ENCODE peak calls at places on chromosomes 4 and X, in six cellular contexts. One of them, this sample, is unnamed.

GRCh38 chrX:153445856-153446635 is at the start of gene TREX2:
- DNase-seq in psoas muscle: no peak
- DNase-seq in endodermal cell: no peak
- DNase-seq in tibial nerve: no peak
- DNase-seq in lung: no peak
- DNase-seq in mammary epithelial cell: no peak
- DNase-seq in this sample: no peak

GRCh38 chr4:55444822-55445221 is 49.1 kb downstream of the TMEM165 start:
- DNase-seq in psoas muscle: no peak
- DNase-seq in endodermal cell: no peak
- DNase-seq in tibial nerve: no peak
- DNase-seq in lung: no peak
- DNase-seq in mammary epithelial cell: no peak
- DNase-seq in this sample: no peak

GRCh38 chr4:78059524-78059889 is 2.4 kb downstream of the FRAS1 start:
- DNase-seq in psoas muscle: peak; percentile 19
- DNase-seq in endodermal cell: peak; percentile 88
- DNase-seq in tibial nerve: peak; percentile 41
- DNase-seq in lung: peak; percentile 57
- DNase-seq in mammary epithelial cell: peak; percentile 68
- DNase-seq in this sample: no peak

GRCh38 chr4:94063084-94063483 is 144.6 kb upstream of the SMARCAD1 start:
- DNase-seq in psoas muscle: no peak
- DNase-seq in endodermal cell: no peak
- DNase-seq in tibial nerve: no peak
- DNase-seq in lung: no peak
- DNase-seq in mammary epithelial cell: no peak
- DNase-seq in this sample: no peak

GRCh38 chr4:5041609-5042234 is 9.6 kb upstream of the STK32B start:
- DNase-seq in psoas muscle: no peak
- DNase-seq in endodermal cell: no peak
- DNase-seq in tibial nerve: no peak
- DNase-seq in lung: no peak
- DNase-seq in mammary epithelial cell: no peak
- DNase-seq in this sample: no peak

GRCh38 chr4:123599061-123599919 is 202.7 kb downstream of the SPRY1 start:
- DNase-seq in psoas muscle: no peak
- DNase-seq in endodermal cell: no peak
- DNase-seq in tibial nerve: peak; percentile 12
- DNase-seq in lung: no peak
- DNase-seq in mammary epithelial cell: peak; percentile 61
- DNase-seq in this sample: no peak

GRCh38 chr4:111435986-111436744 is 709.1 kb upstream of the FAM241A start:
- DNase-seq in psoas muscle: no peak
- DNase-seq in endodermal cell: no peak
- DNase-seq in tibial nerve: no peak
- DNase-seq in lung: no peak
- DNase-seq in mammary epithelial cell: no peak
- DNase-seq in this sample: no peak

GRCh38 chr4:89434364-89434988 is 126.9 kb upstream of the GPRIN3 start:
- DNase-seq in psoas muscle: no peak
- DNase-seq in endodermal cell: no peak
- DNase-seq in tibial nerve: no peak
- DNase-seq in lung: no peak
- DNase-seq in mammary epithelial cell: peak; percentile 24
- DNase-seq in this sample: no peak

GRCh38 chrX:124594017-124594651 is 247.8 kb downstream of the SH2D1A start:
- DNase-seq in psoas muscle: no peak
- DNase-seq in endodermal cell: no peak
- DNase-seq in tibial nerve: no peak
- DNase-seq in lung: no peak
- DNase-seq in mammary epithelial cell: peak; percentile 10
- DNase-seq in this sample: no peak

GRCh38 chr4:169231647-169232262 is 39.0 kb downstream of the SH3RF1 start:
- DNase-seq in psoas muscle: no peak
- DNase-seq in endodermal cell: no peak
- DNase-seq in tibial nerve: no peak
- DNase-seq in lung: no peak
- DNase-seq in mammary epithelial cell: peak; percentile 89
- DNase-seq in this sample: no peak

GRCh38 chrX:15524417-15524816 is 23.8 kb downstream of the BMX start:
- DNase-seq in psoas muscle: no peak
- DNase-seq in endodermal cell: no peak
- DNase-seq in tibial nerve: no peak
- DNase-seq in lung: no peak
- DNase-seq in mammary epithelial cell: peak; percentile 39
- DNase-seq in this sample: no peak

GRCh38 chrX:136867518-136867917 is 13.0 kb downstream of the RBMX start:
- DNase-seq in psoas muscle: no peak
- DNase-seq in endodermal cell: no peak
- DNase-seq in tibial nerve: no peak
- DNase-seq in lung: no peak
- DNase-seq in mammary epithelial cell: no peak
- DNase-seq in this sample: no peak

GRCh38 chr4:13427599-13428325 is 56.4 kb downstream of the RAB28 start:
- DNase-seq in psoas muscle: no peak
- DNase-seq in endodermal cell: peak; percentile 53
- DNase-seq in tibial nerve: no peak
- DNase-seq in lung: no peak
- DNase-seq in mammary epithelial cell: peak; percentile 65
- DNase-seq in this sample: no peak

GRCh38 chrX:125203737-125204578 is 115.7 kb upstream of the TEX13C start:
- DNase-seq in psoas muscle: peak; percentile 31
- DNase-seq in endodermal cell: peak; percentile 75
- DNase-seq in tibial nerve: no peak
- DNase-seq in lung: no peak
- DNase-seq in mammary epithelial cell: peak; percentile 1
- DNase-seq in this sample: peak; percentile 66

GRCh38 chrX:67922950-67923349 is 379.1 kb downstream of the AR start:
- DNase-seq in psoas muscle: no peak
- DNase-seq in endodermal cell: no peak
- DNase-seq in tibial nerve: no peak
- DNase-seq in lung: no peak
- DNase-seq in mammary epithelial cell: no peak
- DNase-seq in this sample: no peak

GRCh38 chr4:176156656-176157055 is 38.7 kb downstream of the SPATA4 start:
- DNase-seq in psoas muscle: no peak
- DNase-seq in endodermal cell: no peak
- DNase-seq in tibial nerve: no peak
- DNase-seq in lung: no peak
- DNase-seq in mammary epithelial cell: no peak
- DNase-seq in this sample: no peak

GRCh38 chrX:37060999-37061398 is 52.8 kb downstream of the FAM47C start:
- DNase-seq in psoas muscle: no peak
- DNase-seq in endodermal cell: peak; percentile 66
- DNase-seq in tibial nerve: no peak
- DNase-seq in lung: no peak
- DNase-seq in mammary epithelial cell: peak; percentile 46
- DNase-seq in this sample: no peak

GRCh38 chr4:73895201-73896177 is 26.3 kb downstream of the CXCL1 start:
- DNase-seq in psoas muscle: no peak
- DNase-seq in endodermal cell: no peak
- DNase-seq in tibial nerve: no peak
- DNase-seq in lung: no peak
- DNase-seq in mammary epithelial cell: no peak
- DNase-seq in this sample: no peak

GRCh38 chrX:46574337-46574940 is 874 bp downstream of the CHST7 start:
- DNase-seq in psoas muscle: peak; percentile 27
- DNase-seq in endodermal cell: peak; percentile 67
- DNase-seq in tibial nerve: no peak
- DNase-seq in lung: no peak
- DNase-seq in mammary epithelial cell: peak; percentile 34
- DNase-seq in this sample: no peak

GRCh38 chrX:44842555-44843317 is 1.1 kb upstream of the DUSP21 start:
- DNase-seq in psoas muscle: no peak
- DNase-seq in endodermal cell: no peak
- DNase-seq in tibial nerve: no peak
- DNase-seq in lung: no peak
- DNase-seq in mammary epithelial cell: peak; percentile 29
- DNase-seq in this sample: no peak

GRCh38 chr4:133151681-133152329 is 2.7 kb downstream of the PCDH10 start:
- DNase-seq in psoas muscle: no peak
- DNase-seq in endodermal cell: peak; percentile 87
- DNase-seq in tibial nerve: no peak
- DNase-seq in lung: no peak
- DNase-seq in mammary epithelial cell: no peak
- DNase-seq in this sample: no peak

GRCh38 chr4:60116592-60116991 is 1083.5 kb upstream of the ADGRL3 start:
- DNase-seq in psoas muscle: no peak
- DNase-seq in endodermal cell: no peak
- DNase-seq in tibial nerve: no peak
- DNase-seq in lung: no peak
- DNase-seq in mammary epithelial cell: no peak
- DNase-seq in this sample: no peak

GRCh38 chr4:2805712-2806391 is 13.0 kb downstream of the SH3BP2 start:
- DNase-seq in psoas muscle: peak; percentile 57
- DNase-seq in endodermal cell: no peak
- DNase-seq in tibial nerve: peak; percentile 42
- DNase-seq in lung: peak; percentile 84
- DNase-seq in mammary epithelial cell: no peak
- DNase-seq in this sample: no peak
- H3K4me1 ChIP-seq in psoas muscle: peaks cover 53% of the 10 kb centered on the region
- H3K4me1 ChIP-seq in endodermal cell: no peaks in the 10 kb centered on the region
- H3K4me1 ChIP-seq in tibial nerve: peaks cover 91% of the 10 kb centered on the region
- H3K4me1 ChIP-seq in lung: peaks cover 22% of the 10 kb centered on the region
- H3K4me1 ChIP-seq in mammary epithelial cell: peaks cover 8% of the 10 kb centered on the region
- H3K4me1 ChIP-seq in this sample: peaks cover 7% of the 10 kb centered on the region

DNA sequence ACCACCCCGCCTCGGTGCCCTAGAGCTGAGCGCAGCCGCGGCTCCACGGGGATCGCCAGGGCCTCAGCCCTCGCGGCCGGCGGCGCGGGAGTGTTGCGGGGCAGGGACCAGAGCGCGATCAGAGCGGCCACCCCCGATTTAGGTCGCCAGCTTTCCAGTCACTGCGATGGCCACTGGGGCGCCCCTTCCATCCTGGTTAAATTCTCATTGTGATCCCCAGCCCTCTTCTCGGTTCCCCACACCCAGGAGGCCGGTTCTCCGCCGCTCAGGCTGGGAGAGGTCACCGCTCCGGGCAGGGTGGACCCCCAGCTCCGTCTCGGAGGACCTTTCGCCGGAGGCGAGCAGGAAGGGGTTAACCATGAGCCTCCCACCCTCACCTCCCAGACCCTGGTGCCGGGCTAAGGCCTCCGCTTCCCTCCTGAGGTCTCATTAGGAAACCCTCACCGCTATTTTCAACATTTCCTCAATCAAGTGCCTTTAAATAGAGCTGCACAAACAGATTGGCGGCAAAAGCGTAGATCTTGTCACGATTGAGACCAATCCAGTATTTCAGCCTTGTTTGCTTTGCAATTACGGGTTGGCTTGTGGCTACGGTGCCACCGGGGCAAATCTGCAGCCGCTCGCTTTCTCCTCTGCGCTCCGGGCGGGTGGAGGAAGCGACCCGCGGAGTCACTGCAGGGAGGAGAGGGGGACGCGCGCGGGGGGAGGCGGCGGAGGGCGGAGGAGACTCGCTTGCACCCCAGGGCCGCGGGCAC is 8.3 kb upstream of the HAND2 start:
- DNase-seq in psoas muscle: no peak
- DNase-seq in endodermal cell: peak; percentile 75
- DNase-seq in tibial nerve: no peak
- DNase-seq in lung: no peak
- DNase-seq in mammary epithelial cell: no peak
- DNase-seq in this sample: peak; percentile 77
- H3K4me3 ChIP-seq in psoas muscle: peak overlapping the region; percentile 52
- H3K4me3 ChIP-seq in endodermal cell: peak overlapping the region; percentile 78
- H3K4me3 ChIP-seq in tibial nerve: peak overlapping the region; percentile 39
- H3K4me3 ChIP-seq in lung: no peak overlapping the region
- H3K4me3 ChIP-seq in mammary epithelial cell: no peak overlapping the region
- H3K4me3 ChIP-seq in this sample: peak overlapping the region; percentile 68

GRCh38 chr4:47510506-47511143 is 25.6 kb downstream of the ATP10D start:
- DNase-seq in psoas muscle: no peak
- DNase-seq in endodermal cell: no peak
- DNase-seq in tibial nerve: no peak
- DNase-seq in lung: no peak
- DNase-seq in mammary epithelial cell: no peak
- DNase-seq in this sample: no peak

GRCh38 chr4:47513493-47513892 is 28.4 kb downstream of the ATP10D start:
- DNase-seq in psoas muscle: no peak
- DNase-seq in endodermal cell: no peak
- DNase-seq in tibial nerve: no peak
- DNase-seq in lung: no peak
- DNase-seq in mammary epithelial cell: no peak
- DNase-seq in this sample: no peak

GRCh38 chr4:47505666-47506065 is 20.6 kb downstream of the ATP10D start:
- DNase-seq in psoas muscle: no peak
- DNase-seq in endodermal cell: no peak
- DNase-seq in tibial nerve: no peak
- DNase-seq in lung: no peak
- DNase-seq in mammary epithelial cell: no peak
- DNase-seq in this sample: no peak

DNA sequence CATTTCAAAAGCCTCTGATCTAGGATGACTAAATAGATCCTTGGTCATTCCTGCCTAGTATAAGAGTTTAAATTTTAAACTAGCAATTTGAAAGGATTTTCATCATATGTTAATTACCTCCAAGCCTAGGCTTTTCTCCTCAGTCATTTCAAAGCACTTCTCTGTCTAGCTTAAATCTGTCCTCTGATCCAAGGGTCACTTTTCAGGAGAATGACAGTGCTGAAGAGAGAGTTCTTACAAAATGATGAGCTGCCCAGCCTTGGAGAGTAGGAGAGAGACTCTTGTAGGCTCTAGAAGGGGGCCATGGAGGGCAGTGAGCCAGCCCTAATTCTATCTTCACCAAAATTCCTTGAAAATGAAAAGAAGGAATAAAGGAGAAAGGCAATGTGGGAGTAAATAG is 25.0 kb downstream of the ATP10D start:
- DNase-seq in psoas muscle: no peak
- DNase-seq in endodermal cell: no peak
- DNase-seq in tibial nerve: no peak
- DNase-seq in lung: no peak
- DNase-seq in mammary epithelial cell: no peak
- DNase-seq in this sample: no peak
- H3K27ac ChIP-seq in psoas muscle: no peak overlapping the region
- H3K27ac ChIP-seq in endodermal cell: no peak overlapping the region
- H3K27ac ChIP-seq in tibial nerve: peak overlapping the region; percentile 75
- H3K27ac ChIP-seq in lung: no peak overlapping the region
- H3K27ac ChIP-seq in mammary epithelial cell: peak overlapping the region; percentile 13
- H3K27ac ChIP-seq in this sample: peak overlapping the region; percentile 72

GRCh38 chr4:120723105-120723504 is 199.4 kb downstream of the PRDM5 start:
- DNase-seq in psoas muscle: no peak
- DNase-seq in endodermal cell: no peak
- DNase-seq in tibial nerve: no peak
- DNase-seq in lung: no peak
- DNase-seq in mammary epithelial cell: no peak
- DNase-seq in this sample: no peak

GRCh38 chr4:120722655-120723054 is 199.9 kb downstream of the PRDM5 start:
- DNase-seq in psoas muscle: no peak
- DNase-seq in endodermal cell: no peak
- DNase-seq in tibial nerve: no peak
- DNase-seq in lung: no peak
- DNase-seq in mammary epithelial cell: no peak
- DNase-seq in this sample: no peak

GRCh38 chr4:120723986-120724385 is 198.5 kb downstream of the PRDM5 start:
- DNase-seq in psoas muscle: no peak
- DNase-seq in endodermal cell: no peak
- DNase-seq in tibial nerve: no peak
- DNase-seq in lung: no peak
- DNase-seq in mammary epithelial cell: no peak
- DNase-seq in this sample: no peak

GRCh38 chr4:120718979-120719566 is 203.5 kb downstream of the PRDM5 start:
- DNase-seq in psoas muscle: peak; percentile 12
- DNase-seq in endodermal cell: no peak
- DNase-seq in tibial nerve: no peak
- DNase-seq in lung: no peak
- DNase-seq in mammary epithelial cell: peak; percentile 11
- DNase-seq in this sample: no peak

GRCh38 chr4:120720354-120720753 is 202.2 kb downstream of the PRDM5 start:
- DNase-seq in psoas muscle: no peak
- DNase-seq in endodermal cell: no peak
- DNase-seq in tibial nerve: no peak
- DNase-seq in lung: no peak
- DNase-seq in mammary epithelial cell: no peak
- DNase-seq in this sample: no peak
- H3K4me1 ChIP-seq in psoas muscle: no peaks in the 10 kb centered on the region
- H3K4me1 ChIP-seq in endodermal cell: no peaks in the 10 kb centered on the region
- H3K4me1 ChIP-seq in tibial nerve: no peaks in the 10 kb centered on the region
- H3K4me1 ChIP-seq in lung: peaks cover 3% of the 10 kb centered on the region
- H3K4me1 ChIP-seq in mammary epithelial cell: no peaks in the 10 kb centered on the region
- H3K4me1 ChIP-seq in this sample: no peaks in the 10 kb centered on the region

This sample was measured in ascending aorta.